ENCODE peak calls at places on chromosomes 13 and 19, in four cellular contexts. O, I, V and C are unnamed samples.

GRCh38 chr13:25171170-25171516 is 945 bp downstream of the AMER2 start:
- DNase-seq in O (no peak), I (no peak), V (no peak), C (no peak)

GRCh38 chr13:60645552-60646138 is 248.6 kb downstream of the TDRD3 start:
- DNase-seq in O (no peak), V (no peak), I (no peak), C (no peak)

GRCh38 chr19:54331626-54332025 is 7.3 kb downstream of the LILRA4 start:
- DNase-seq in O (no peak), I (no peak), V (no peak), C (no peak)

GRCh38 chr19:46376241-46377153 is 29.6 kb downstream of the PPP5C start:
- DNase-seq in V (no peak), I (no peak), O (no peak), C (peak; percentile 61)

GRCh38 chr13:105642511-105642958 is 892.9 kb downstream of the EFNB2 start:
- DNase-seq in I (no peak), O (no peak), V (no peak), C (no peak)

GRCh38 chr13:48890386-48890785 is 85.3 kb upstream of the FNDC3A start:
- DNase-seq in O (no peak), V (no peak), I (no peak), C (no peak)

GRCh38 chr13:110647365-110647737 is 32.0 kb downstream of the NAXD start:
- DNase-seq in O (no peak), I (no peak), V (no peak), C (peak; percentile 61)

GRCh38 chr13:99383946-99384345 is 76.7 kb upstream of the GPR183 start:
- DNase-seq in V (no peak), I (no peak), O (no peak), C (no peak)

GRCh38 chr19:4267901-4268815 is 10.9 kb upstream of the SHD start:
- DNase-seq in V (no peak), I (no peak), O (peak; percentile 78), C (no peak)

GRCh38 chr19:19212866-19213265 is 1.1 kb downstream of the NCAN start:
- DNase-seq in O (no peak), I (no peak), V (no peak), C (no peak)

GRCh38 chr19:55369651-55370304 is 485 bp downstream of the IL11 start:
- DNase-seq in V (peak; percentile 94), I (no peak), O (no peak), C (no peak)

GRCh38 chr19:6108721-6109633 is 1.3 kb downstream of the RFX2 start:
- DNase-seq in V (peak; percentile 64), I (no peak), O (peak; percentile 66), C (peak; percentile 90)

GRCh38 chr19:57830071-57830602 is at the start of gene ZNF587B:
- DNase-seq in I (no peak), O (peak; percentile 64), V (peak; percentile 99), C (peak; percentile 75)
- TF ChIP-seq POLR2AphosphoS5 in I (no peak), O (no peak), V (peak; percentile 68), C (peak; percentile 15)

GRCh38 chr19:51441410-51442390 is 16.6 kb downstream of the SIGLEC8 start:
- DNase-seq in V (no peak), O (peak; percentile 73), I (peak; percentile 46), C (peak; percentile 46)
- TF ChIP-seq POLR2AphosphoS5 in V (no peak), O (no peak), I (no peak), C (no peak)

GRCh38 chr13:64078025-64078424 is 2662.4 kb upstream of the PCDH20 start:
- DNase-seq in O (no peak), V (no peak), I (no peak), C (no peak)

GRCh38 chr13:64074989-64075474 is 2659.4 kb upstream of the PCDH20 start:
- DNase-seq in O (no peak), I (no peak), V (no peak), C (no peak)

GRCh38 chr13:64078480-64078936 is 2662.9 kb upstream of the PCDH20 start:
- DNase-seq in V (no peak), I (no peak), O (no peak), C (peak; percentile 50)

GRCh38 chr13:64073203-64073602 is 2657.6 kb upstream of the PCDH20 start:
- DNase-seq in O (no peak), V (no peak), I (no peak), C (no peak)

GRCh38 chr13:64075543-64076271 is 2660.1 kb upstream of the PCDH20 start:
- DNase-seq in O (no peak), V (no peak), I (no peak), C (no peak)
- TF ChIP-seq POLR2AphosphoS5 in O (no peak), V (no peak), I (no peak), C (no peak)

DNA sequence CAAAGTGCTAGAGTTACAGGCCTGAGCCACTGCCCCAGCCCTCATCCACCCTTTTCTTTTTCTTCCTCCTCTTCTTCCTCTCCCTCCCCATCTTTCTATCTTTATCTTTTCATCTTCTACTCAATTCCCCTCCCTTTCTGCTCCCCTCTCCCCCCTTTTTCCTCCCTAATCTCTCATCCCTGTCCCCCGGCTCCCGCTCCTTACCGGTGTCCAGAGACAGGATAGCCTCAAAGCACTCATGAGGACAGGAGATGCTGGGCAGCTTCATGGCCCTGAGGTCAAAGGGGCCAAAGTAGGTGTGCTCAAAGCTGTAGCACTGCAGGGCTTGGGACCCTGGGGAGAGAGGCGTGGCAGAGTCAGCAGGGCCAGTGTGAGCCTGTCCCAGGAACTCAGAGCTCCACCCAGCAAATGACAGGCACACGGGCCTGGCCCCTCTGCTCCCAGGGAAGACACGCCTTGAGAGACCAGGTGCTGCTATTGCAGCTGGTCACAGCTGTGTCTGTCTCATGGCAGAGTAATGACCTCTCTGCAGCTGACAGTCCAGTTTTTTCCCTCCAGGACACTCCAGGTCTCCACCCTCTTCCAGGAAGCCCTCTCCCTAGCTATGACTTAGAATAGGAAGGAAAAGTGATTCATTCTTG is 2.6 kb downstream of the LYPD5 start:
- DNase-seq in V (peak; percentile 41), O (peak; percentile 60), I (no peak), C (no peak)
- TF ChIP-seq POLR2AphosphoS5 in V (no peak), O (peak; percentile 54), I (no peak), C (no peak)

GRCh38 chr19:2790194-2790556 is 4.9 kb downstream of the THOP1 start:
- DNase-seq in I (no peak), V (no peak), O (no peak), C (no peak)

GRCh38 chr19:2791876-2792275 is 6.6 kb downstream of the THOP1 start:
- DNase-seq in O (no peak), I (no peak), V (no peak), C (no peak)

GRCh38 chr19:2793126-2793525 is 7.8 kb downstream of the THOP1 start:
- DNase-seq in I (no peak), V (no peak), O (no peak), C (no peak)

GRCh38 chr19:2791440-2791839 is 6.1 kb downstream of the THOP1 start:
- DNase-seq in O (no peak), I (no peak), V (peak; percentile 26), C (no peak)

GRCh38 chr19:2790557-2791271 is 5.4 kb downstream of the THOP1 start:
- DNase-seq in O (no peak), V (no peak), I (no peak), C (no peak)
- TF ChIP-seq POLR2AphosphoS5 in O (no peak), V (no peak), I (no peak), C (no peak)